ENCODE peak calls at places on chromosome 17, in ten cellular contexts. Z, K, Y, V, M, B, H, A, W and J are unnamed samples. For H3K4me1, the result is how much of the 10 kb centered on the place peaks cover.

GRCh38 chr17:78883090-78883532 is 19.9 kb downstream of the CEP295NL start:
- DNase-seq in Z (peak), K (peak), Y (peak), V (peak), M (no peak), B (peak), H (no peak), A (no peak), W (peak), J (peak)

GRCh38 chr17:42129109-42129837 is 6.7 kb downstream of the HSPB9 start:
- DNase-seq in Z (no peak), K (no peak), Y (no peak), V (peak), M (no peak), B (peak), H (no peak), A (no peak), W (no peak), J (no peak)

GRCh38 chr17:9044796-9045470 is 23.6 kb downstream of the NTN1 start:
- DNase-seq in Z (no peak), K (no peak), Y (no peak), V (no peak), M (no peak), B (no peak), H (no peak), A (no peak), W (no peak), J (no peak)

GRCh38 chr17:82520041-82520910 is 744 bp downstream of the FOXK2 start:
- DNase-seq in Z (peak), K (no peak), Y (no peak), V (no peak), M (peak), B (peak), H (peak), A (peak), W (no peak), J (no peak)

GRCh38 chr17:53659181-53659580 is 163.5 kb upstream of the KIF2B start:
- DNase-seq in Z (no peak), K (no peak), Y (no peak), V (no peak), M (no peak), B (no peak), H (no peak), A (no peak), W (no peak), J (no peak)

GRCh38 chr17:66551839-66552238 is 249.4 kb downstream of the PRKCA start:
- DNase-seq in Z (no peak), K (no peak), Y (no peak), V (no peak), M (no peak), B (no peak), H (no peak), A (no peak), W (no peak), J (no peak)

GRCh38 chr17:43908111-43908721 is 880 bp upstream of the MPP2 start:
- DNase-seq in Z (peak), K (peak), Y (peak), V (peak), M (peak), B (peak), H (peak), A (peak), W (peak), J (peak)

GRCh38 chr17:53640808-53641207 is 181.9 kb upstream of the KIF2B start:
- DNase-seq in Z (no peak), K (no peak), Y (no peak), V (no peak), M (no peak), B (no peak), H (no peak), A (no peak), W (no peak), J (no peak)

GRCh38 chr17:61716225-61716829 is 125.3 kb upstream of the NACA2 start:
- DNase-seq in Z (no peak), K (no peak), Y (no peak), V (no peak), M (no peak), B (no peak), H (no peak), A (no peak), W (no peak), J (no peak)

GRCh38 chr17:35212668-35213067 is 18.5 kb upstream of the SLC35G3 start:
- DNase-seq in Z (no peak), K (no peak), Y (no peak), V (no peak), M (no peak), B (no peak), H (no peak), A (no peak), W (no peak), J (no peak)

GRCh38 chr17:12492450-12492849 is 173.2 kb upstream of the MYOCD start:
- DNase-seq in Z (no peak), K (no peak), Y (no peak), V (no peak), M (no peak), B (no peak), H (no peak), A (no peak), W (peak), J (no peak)

GRCh38 chr17:36002631-36003030 is 1.3 kb upstream of the CCL15 start:
- DNase-seq in Z (no peak), K (no peak), Y (no peak), V (no peak), M (no peak), B (no peak), H (no peak), A (no peak), W (no peak), J (no peak)

GRCh38 chr17:57532966-57533365 is 212.1 kb downstream of the CCDC182 start:
- DNase-seq in Z (no peak), K (no peak), Y (no peak), V (no peak), M (no peak), B (no peak), H (no peak), A (no peak), W (no peak), J (no peak)
- H3K4me1 ChIP-seq in Z (under half), K (under half), Y (under half), V (under half), M (half or more), B (under half), H (under half), A (under half), W (under half), J (under half)

GRCh38 chr17:77462101-77462500 is 321.3 kb downstream of the SEC14L1 start:
- DNase-seq in Z (no peak), K (no peak), Y (no peak), V (no peak), M (no peak), B (peak), H (no peak), A (no peak), W (no peak), J (no peak)
- H3K4me3 ChIP-seq in Z (no peak), K (no peak), Y (no peak), V (no peak), M (no peak), B (no peak), H (no peak), A (peak), W (no peak), J (no peak)

GRCh38 chr17:49472527-49472926 is 22.6 kb upstream of the NGFR start:
- DNase-seq in Z (no peak), K (no peak), Y (no peak), V (no peak), M (no peak), B (no peak), H (no peak), A (no peak), W (no peak), J (no peak)

GRCh38 chr17:49469831-49470568 is 25.1 kb upstream of the NGFR start:
- DNase-seq in Z (peak), K (no peak), Y (no peak), V (no peak), M (peak), B (no peak), H (peak), A (no peak), W (no peak), J (no peak)

GRCh38 chr17:49468827-49469385 is 26.2 kb upstream of the NGFR start:
- DNase-seq in Z (no peak), K (no peak), Y (no peak), V (no peak), M (no peak), B (no peak), H (no peak), A (no peak), W (no peak), J (peak)

GRCh38 chr17:49471769-49472168 is 23.3 kb upstream of the NGFR start:
- DNase-seq in Z (no peak), K (no peak), Y (no peak), V (no peak), M (no peak), B (no peak), H (no peak), A (no peak), W (no peak), J (no peak)

DNA sequence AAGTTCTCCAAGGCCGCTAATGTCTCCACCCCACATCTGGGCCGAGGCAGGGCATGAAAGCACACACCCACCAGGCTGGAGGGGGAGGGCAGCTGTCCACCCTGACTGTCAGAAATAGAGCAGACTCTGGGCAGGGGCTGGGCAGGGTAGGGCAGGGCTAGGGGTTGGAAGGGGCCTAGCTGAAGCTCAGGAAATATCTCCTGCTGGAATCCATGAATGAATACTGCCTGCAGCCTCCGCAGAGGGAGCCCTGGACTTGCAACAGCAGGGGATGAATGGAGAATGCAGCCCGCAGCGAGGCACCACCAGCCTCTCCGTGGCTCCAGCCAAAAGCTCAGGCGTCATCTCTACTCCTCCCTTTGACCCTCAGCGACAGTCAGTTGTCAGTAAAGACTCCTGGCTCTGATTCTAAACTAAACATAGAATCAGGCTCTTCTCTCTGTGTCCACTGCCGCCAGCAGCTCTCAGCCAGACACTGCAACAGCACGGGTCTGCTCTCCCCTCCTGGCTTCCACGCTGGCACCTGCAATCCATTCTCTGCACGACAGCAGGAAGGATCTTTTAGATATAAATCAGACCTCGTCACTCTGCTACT is 23.9 kb upstream of the NGFR start:
- DNase-seq in Z (no peak), K (no peak), Y (no peak), V (no peak), M (peak), B (no peak), H (peak), A (no peak), W (no peak), J (peak)
- TF ChIP-seq CTCF in Z (no peak), K (no peak), Y (no peak), V (no peak), M (no peak), B (no peak), H (no peak), A (no peak), W (no peak), J (no peak)

DNA sequence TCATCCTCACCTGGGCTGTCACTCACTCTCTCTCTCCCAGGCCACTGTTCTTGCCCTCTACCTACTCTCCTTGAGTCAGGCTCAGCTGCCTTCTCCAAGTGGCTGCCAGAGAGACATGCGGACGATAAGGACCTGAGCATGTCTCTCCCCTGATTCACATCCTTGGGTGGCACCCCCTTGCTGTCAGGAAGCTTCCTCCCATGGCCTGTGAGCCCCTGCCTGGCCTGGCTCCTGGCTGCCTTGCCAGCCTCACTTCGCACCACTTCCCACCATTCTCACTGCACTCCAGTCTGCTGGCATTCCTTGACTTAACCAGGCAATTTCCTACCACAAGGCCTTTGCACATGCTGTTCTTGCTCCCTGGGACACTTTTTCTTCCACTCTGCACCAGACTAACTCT is 2.7 kb upstream of the ALDH3A1 start:
- DNase-seq in Z (no peak), K (no peak), Y (no peak), V (peak), M (no peak), B (peak), H (no peak), A (no peak), W (no peak), J (no peak)
- H3K4me1 ChIP-seq in Z (under half), K (under half), Y (under half), V (under half), M (under half), B (under half), H (under half), A (under half), W (under half), J (under half)

DNA sequence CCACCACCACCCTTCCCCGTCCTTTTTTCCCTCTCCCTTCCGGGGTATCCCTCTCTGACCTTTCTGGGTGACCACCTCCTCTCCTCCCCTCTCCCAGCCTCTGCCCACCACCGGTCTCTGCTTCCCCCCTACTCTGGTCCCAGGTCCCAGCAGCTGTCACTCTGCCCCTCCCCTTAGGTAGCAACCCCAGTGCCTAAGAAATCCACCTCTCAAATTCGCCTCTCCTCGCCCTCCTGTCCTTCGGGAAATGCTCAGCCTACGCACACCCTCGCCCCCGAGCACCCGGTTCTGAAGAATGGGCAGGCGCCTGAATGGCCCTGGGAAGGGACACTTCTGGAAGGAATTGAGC is 775 bp upstream of the SP6 start:
- DNase-seq in Z (no peak), K (no peak), Y (no peak), V (no peak), M (peak), B (peak), H (no peak), A (no peak), W (no peak), J (no peak)
- H3K4me3 ChIP-seq in Z (no peak), K (no peak), Y (no peak), V (no peak), M (peak), B (no peak), H (no peak), A (no peak), W (no peak), J (no peak)

DNA sequence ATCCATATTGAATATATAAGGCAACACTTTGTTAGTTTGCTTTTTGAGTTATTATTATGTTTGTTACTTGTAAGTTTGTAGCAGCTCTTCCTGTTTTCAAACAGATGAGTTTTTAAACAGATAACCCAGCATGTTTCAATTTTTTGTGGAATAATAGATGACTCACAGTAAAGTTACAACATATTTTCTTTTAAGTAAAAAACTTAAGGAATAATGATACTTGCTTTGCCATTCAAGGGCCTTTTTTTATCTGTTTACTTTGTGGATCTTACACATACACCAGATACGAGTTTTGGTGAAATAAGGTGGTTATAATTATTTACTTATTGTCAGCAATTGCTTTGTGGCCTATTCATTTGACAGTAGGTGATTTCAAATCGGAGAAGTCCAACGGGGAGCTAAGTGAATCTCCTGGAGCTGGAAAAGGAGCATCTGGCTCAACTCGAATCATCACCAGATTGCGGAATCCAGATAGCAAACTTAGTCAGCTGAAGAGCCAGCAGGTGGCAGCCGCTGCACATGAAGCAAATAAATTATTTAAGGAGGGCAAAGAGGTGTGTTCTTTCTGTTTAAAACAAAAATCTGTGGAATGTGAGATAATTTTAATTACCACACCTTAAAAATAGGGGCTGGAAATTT is 66.3 kb downstream of the BPTF start:
- DNase-seq in Z (no peak), K (no peak), Y (no peak), V (no peak), M (peak), B (no peak), H (peak), A (no peak), W (peak), J (no peak)
- TF ChIP-seq CTCF in Z (no peak), K (no peak), Y (no peak), V (no peak), M (no peak), B (peak), H (peak), A (no peak), W (peak), J (no peak)